ENCODE peak calls at places on chromosomes 4 and X, in eight cellular contexts. V is MCF 10A, H is HCT116, P is heart right ventricle, S is chondrocyte, M is tibial nerve, O is lung, I is lower leg skin. D is an unnamed sample.

GRCh38 chrX:24325231-24325630 is 11.4 kb upstream of the SUPT20HL2 start:
- DNase-seq in V (no peak), P (no peak), O (no peak), M (no peak), S (no peak), I (no peak), H (no peak), D (no peak)

GRCh38 chr4:186727977-186728519 is 4.4 kb upstream of the FAT1 start:
- DNase-seq in O (no peak), S (no peak), H (peak; percentile 63), M (no peak), P (no peak), V (peak; percentile 69), I (no peak), D (no peak)

GRCh38 chr4:7204656-7205387 is 12.5 kb downstream of the SORCS2 start:
- DNase-seq in S (peak; percentile 37), P (no peak), O (no peak), V (no peak), H (no peak), M (no peak), I (no peak), D (no peak)

GRCh38 chr4:53307819-53308773 is 57.8 kb downstream of the SCFD2 start:
- DNase-seq in H (no peak), V (no peak), O (no peak), S (no peak), M (no peak), P (no peak), I (no peak), D (no peak)

GRCh38 chr4:169279111-169279510 is 8.4 kb upstream of the SH3RF1 start:
- DNase-seq in M (no peak), O (no peak), V (no peak), H (no peak), I (no peak), S (no peak), P (no peak), D (no peak)

GRCh38 chrX:40912576-40912975 is 172.7 kb upstream of the USP9X start:
- DNase-seq in V (peak; percentile 34), M (no peak), I (no peak), O (no peak), H (no peak), S (no peak), P (no peak), D (no peak)

GRCh38 chr4:149999485-150000074 is 78.7 kb upstream of the DCLK2 start:
- DNase-seq in M (no peak), I (no peak), O (no peak), V (peak; percentile 69), S (no peak), H (peak; percentile 60), P (no peak), D (no peak)

GRCh38 chrX:14124562-14124961 is 94.9 kb upstream of the GEMIN8 start:
- DNase-seq in P (no peak), O (no peak), M (no peak), V (no peak), I (no peak), S (no peak), H (no peak), D (no peak)

GRCh38 chr4:35934370-35934981 is 309.8 kb downstream of the ARAP2 start:
- DNase-seq in M (no peak), O (no peak), I (no peak), P (no peak), H (peak; percentile 12), S (no peak), V (peak; percentile 48), D (no peak)

GRCh38 chr4:145614235-145614615 is 5.0 kb upstream of the MMAA start:
- DNase-seq in H (no peak), O (no peak), M (no peak), I (no peak), S (no peak), P (no peak), V (no peak), D (no peak)

GRCh38 chr4:145618210-145618911 is 824 bp upstream of the MMAA start:
- DNase-seq in H (no peak), P (peak; percentile 14), S (no peak), I (no peak), V (no peak), M (no peak), O (no peak), D (no peak)

GRCh38 chr4:145618912-145619638 is at the start of gene MMAA:
- DNase-seq in S (peak; percentile 99), H (peak; percentile 82), O (peak; percentile 95), M (peak; percentile 89), V (peak; percentile 90), I (peak; percentile 99), P (peak; percentile 97), D (peak; percentile 88)

GRCh38 chr4:145623831-145624230 is 4.6 kb downstream of the MMAA start:
- DNase-seq in O (no peak), S (no peak), P (no peak), M (no peak), I (no peak), H (no peak), V (no peak), D (no peak)

DNA sequence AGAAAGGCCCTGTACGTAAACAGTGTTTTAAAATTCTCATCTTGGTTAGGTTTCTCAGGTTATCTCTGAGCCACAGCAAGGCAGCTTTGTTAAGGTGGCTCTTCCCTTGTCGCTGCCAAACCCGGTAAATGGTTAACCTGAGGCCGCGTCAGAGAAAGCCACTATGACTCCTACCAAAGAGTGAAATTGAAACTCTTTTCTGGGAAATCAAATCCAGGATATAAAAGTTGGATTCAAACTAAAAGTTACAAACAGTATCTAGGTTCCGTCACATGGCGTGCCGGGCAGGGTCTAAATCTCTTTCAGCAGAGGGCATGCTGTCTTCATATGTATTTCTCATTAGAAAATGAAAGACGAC is 433 bp downstream of the MMAA start:
- DNase-seq in O (peak; percentile 59), V (peak; percentile 57), I (peak; percentile 85), M (peak; percentile 15), H (peak; percentile 28), P (peak; percentile 21), S (no peak), D (no peak)
- TF ChIP-seq CTCF in O (no peak), V (peak; percentile 13), I (no peak), M (no peak), H (no peak), P (no peak), S (peak; percentile 11), D (no peak)

GRCh38 chr4:15725608-15726007 is 22.7 kb downstream of the BST1 start:
- DNase-seq in S (no peak), M (no peak), O (no peak), I (no peak), P (no peak), V (no peak), H (no peak), D (no peak)
- TF ChIP-seq CTCF in S (no peak), M (no peak), O (no peak), I (no peak), P (no peak), V (no peak), H (no peak), D (no peak)

DNA sequence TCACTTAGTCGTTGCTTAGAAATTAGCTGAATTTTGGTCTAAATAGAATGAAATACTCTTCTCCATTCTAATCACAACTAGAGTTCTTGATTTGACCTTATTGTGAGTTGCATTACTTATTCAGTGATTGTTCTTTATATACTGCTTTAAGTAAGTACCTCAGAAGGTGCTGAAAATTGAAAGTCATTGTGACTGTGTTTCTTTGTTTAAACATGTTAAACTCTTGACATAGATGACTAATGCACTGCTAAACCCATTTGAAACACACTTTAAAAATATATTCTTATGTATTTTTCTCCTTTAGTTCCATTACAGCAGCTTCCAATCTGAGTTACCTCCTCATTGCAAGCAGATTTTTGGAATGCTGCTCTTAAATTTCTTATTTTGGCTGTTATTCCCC is 9.1 kb downstream of the TSPAN7 start:
- DNase-seq in V (no peak), I (no peak), M (no peak), O (no peak), S (no peak), H (no peak), P (no peak), D (no peak)
- TF ChIP-seq CTCF in V (no peak), I (no peak), M (no peak), O (no peak), S (no peak), H (no peak), P (no peak), D (no peak)

GRCh38 chr4:81404294-81404693 is 67.4 kb downstream of the RASGEF1B start:
- DNase-seq in S (no peak), V (peak; percentile 15), I (no peak), P (no peak), M (no peak), O (no peak), H (no peak), D (no peak)

GRCh38 chr4:81409836-81410235 is 61.9 kb downstream of the RASGEF1B start:
- DNase-seq in M (no peak), V (no peak), P (no peak), H (no peak), S (no peak), I (no peak), O (no peak), D (no peak)

GRCh38 chr4:81408341-81408740 is 63.4 kb downstream of the RASGEF1B start:
- DNase-seq in I (no peak), V (no peak), M (no peak), O (no peak), H (no peak), P (no peak), S (no peak), D (no peak)

GRCh38 chr4:81407726-81408125 is 64.0 kb downstream of the RASGEF1B start:
- DNase-seq in H (no peak), O (no peak), S (no peak), M (no peak), V (no peak), P (no peak), I (no peak), D (no peak)

GRCh38 chr4:81405900-81406401 is 65.8 kb downstream of the RASGEF1B start:
- DNase-seq in P (no peak), M (no peak), V (peak; percentile 92), H (peak; percentile 68), I (no peak), S (no peak), O (peak; percentile 40), D (no peak)
- TF ChIP-seq CTCF in P (peak; percentile 88), M (peak; percentile 91), V (peak; percentile 68), H (peak; percentile 73), I (no peak), S (peak; percentile 97), O (peak; percentile 65), D (peak; percentile 92)

GRCh38 chrX:131747173-131747572 is 203.3 kb downstream of the OR13H1 start:
- DNase-seq in P (no peak), O (peak; percentile 74), S (no peak), H (no peak), M (no peak), I (peak; percentile 88), V (peak; percentile 96), D (no peak)
- TF ChIP-seq CTCF in P (no peak), O (peak; percentile 57), S (no peak), H (no peak), M (peak; percentile 49), I (no peak), V (peak; percentile 85), D (no peak)

GRCh38 chrX:106874075-106874474 is 29.1 kb downstream of the RIPPLY1 start:
- DNase-seq in H (no peak), I (no peak), O (no peak), P (no peak), M (no peak), V (peak; percentile 50), S (no peak), D (no peak)
- TF ChIP-seq CTCF in H (peak; percentile 54), I (no peak), O (peak; percentile 17), P (peak; percentile 32), M (peak; percentile 44), V (peak; percentile 64), S (peak; percentile 85), D (peak; percentile 73)

GRCh38 chrX:69257504-69258127 is 92.4 kb upstream of the PJA1 start:
- DNase-seq in M (no peak), I (peak; percentile 54), O (no peak), H (no peak), S (no peak), P (no peak), V (no peak), D (no peak)
- TF ChIP-seq CTCF in M (no peak), I (no peak), O (no peak), H (no peak), S (no peak), P (no peak), V (no peak), D (no peak)